ENCODE peak calls at places on chromosome 20, in ten cellular contexts. U is WTC11; X is cardiac fibroblast; Q is prostate gland; Z is epithelial cell of esophagus; O is heart right ventricle; P is heart left ventricle; D is fibroblast of the aortic adventitia; F is A549; Y is CD4-positive, alpha-beta T cell. I is an unnamed sample.

GRCh38 chr20:21028921-21029320 is 77.2 kb downstream of the LINC00237 start:
- DNase-seq in Y (no peak), F (no peak), D (no peak), U (no peak), Q (no peak), X (no peak), O (no peak), P (no peak), Z (no peak), I (no peak)

GRCh38 chr20:38119446-38119845 is 45.6 kb downstream of the TGM2 start:
- DNase-seq in P (no peak), D (no peak), O (no peak), Q (no peak), X (no peak), Z (no peak), F (no peak), U (no peak), Y (no peak), I (no peak)

GRCh38 chr20:9498322-9498721 is 16.1 kb upstream of the LAMP5 start:
- DNase-seq in F (peak; percentile 12), Z (no peak), D (peak; percentile 2), Y (no peak), O (no peak), Q (no peak), U (no peak), P (no peak), X (no peak), I (no peak)

GRCh38 chr20:17155401-17155800 is 71.4 kb upstream of the PCSK2 start:
- DNase-seq in Y (no peak), D (no peak), U (no peak), Q (no peak), Z (no peak), X (no peak), P (no peak), F (no peak), O (no peak), I (no peak)

GRCh38 chr20:17498641-17499040 is 32.5 kb downstream of the BFSP1 start:
- DNase-seq in D (no peak), F (no peak), X (no peak), O (no peak), Y (no peak), Q (no peak), U (no peak), Z (peak; percentile 3), P (no peak), I (no peak)

GRCh38 chr20:15339264-15339663 is 1001.9 kb upstream of the FLRT3 start:
- DNase-seq in F (no peak), Q (no peak), X (no peak), P (no peak), U (no peak), Y (no peak), D (no peak), Z (peak; percentile 75), O (no peak), I (no peak)

GRCh38 chr20:53162251-53162835 is 190.2 kb downstream of the TSHZ2 start:
- DNase-seq in D (peak; percentile 34), O (no peak), X (peak; percentile 51), F (peak; percentile 36), Q (peak; percentile 34), Z (peak; percentile 83), P (no peak), U (peak; percentile 29), Y (no peak), I (peak; percentile 60)

GRCh38 chr20:1214838-1215261 is 11.0 kb upstream of the RAD21L1 start:
- DNase-seq in U (no peak), Y (no peak), Z (peak; percentile 9), P (no peak), Q (no peak), O (no peak), F (no peak), X (no peak), D (no peak), I (no peak)

GRCh38 chr20:58822175-58822574 is 28.5 kb downstream of the GNAS-AS1 start:
- DNase-seq in Y (no peak), F (no peak), O (no peak), U (peak; percentile 43), Z (no peak), P (no peak), X (no peak), Q (no peak), D (no peak), I (no peak)

DNA sequence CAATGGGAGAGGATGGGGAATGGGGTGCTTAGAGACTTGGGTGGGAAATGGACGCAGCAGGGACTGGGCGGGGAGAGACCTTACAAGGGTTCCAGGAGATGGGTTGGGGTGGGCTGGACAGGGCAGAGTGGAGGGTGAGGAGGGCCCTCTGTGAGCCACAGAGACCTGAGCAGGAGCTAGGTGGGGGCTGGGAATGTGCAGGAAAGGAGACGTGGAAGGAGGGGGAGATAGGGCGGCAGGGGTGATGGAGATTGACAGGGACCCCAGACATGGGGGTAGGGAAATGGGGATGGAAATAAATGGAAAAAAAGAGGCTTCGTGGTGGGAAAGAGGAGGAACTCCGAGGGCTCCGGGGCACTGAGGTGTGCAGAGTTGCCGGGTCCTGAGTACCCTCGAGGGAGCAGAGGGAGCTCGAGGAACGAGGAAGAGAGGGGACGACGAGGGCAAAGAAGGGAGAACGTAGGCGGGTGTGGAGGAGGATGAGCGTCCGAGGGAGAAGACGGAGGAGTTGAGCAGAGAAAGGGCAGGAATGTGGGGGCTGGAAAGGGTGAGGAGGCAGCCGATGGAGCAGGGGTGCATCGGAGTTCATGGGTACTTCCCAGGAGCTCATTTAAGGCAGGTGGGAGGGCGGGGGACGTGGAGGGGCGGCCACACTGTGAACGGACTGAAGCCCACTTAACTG is 2.1 kb upstream of the CTCFL start:
- DNase-seq in Z (no peak), D (no peak), X (no peak), Q (no peak), P (no peak), U (no peak), O (no peak), F (no peak), Y (no peak), I (no peak)
- TF ChIP-seq CTCF in Z (no peak), D (no peak), X (no peak), Q (no peak), P (no peak), U (peak; percentile 44), O (no peak), F (no peak), Y (no peak), I (peak; percentile 59)

GRCh38 chr20:57024849-57025248 is 241.6 kb downstream of the BMP7 start:
- DNase-seq in Q (no peak), X (no peak), D (no peak), P (no peak), Z (no peak), F (no peak), Y (no peak), O (no peak), U (no peak), I (no peak)

GRCh38 chr20:57023007-57023406 is 243.4 kb downstream of the BMP7 start:
- DNase-seq in P (no peak), Q (no peak), U (no peak), X (no peak), O (no peak), Z (no peak), F (no peak), Y (no peak), D (no peak), I (no peak)

GRCh38 chr20:57025666-57026065 is 240.8 kb downstream of the BMP7 start:
- DNase-seq in P (no peak), Z (no peak), F (no peak), Q (no peak), D (no peak), X (no peak), U (no peak), O (no peak), Y (no peak), I (no peak)

GRCh38 chr20:57025261-57025660 is 241.2 kb downstream of the BMP7 start:
- DNase-seq in P (no peak), D (no peak), X (no peak), F (no peak), O (no peak), Q (peak; percentile 33), U (no peak), Y (no peak), Z (no peak), I (no peak)

DNA sequence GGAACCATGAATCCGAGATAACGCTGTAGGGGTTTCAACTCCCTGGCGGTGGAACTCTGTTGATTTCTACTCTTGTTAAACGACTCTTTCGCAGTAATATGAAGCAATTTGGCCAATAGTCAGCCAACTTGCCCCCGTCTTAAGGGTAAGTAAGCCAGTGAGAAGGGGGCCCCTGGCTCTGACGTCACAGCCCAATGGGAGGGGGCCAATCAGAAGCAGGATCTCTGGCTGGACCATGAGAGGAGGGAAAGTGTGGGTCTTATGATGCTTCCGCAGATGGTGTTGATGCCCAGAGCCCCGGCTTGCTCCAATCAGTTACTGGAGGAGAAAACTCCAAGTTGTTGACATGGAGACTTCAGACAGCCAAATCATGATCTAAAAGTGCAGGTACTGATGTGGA is 242.4 kb downstream of the BMP7 start:
- DNase-seq in Y (no peak), U (no peak), Q (no peak), X (no peak), D (no peak), F (no peak), O (no peak), Z (no peak), P (no peak), I (no peak)
- TF ChIP-seq CTCF in Y (no peak), U (no peak), Q (no peak), X (no peak), D (no peak), F (no peak), O (no peak), Z (no peak), P (no peak), I (no peak)

GRCh38 chr20:44576297-44576696 is 6.1 kb upstream of the PKIG start:
- DNase-seq in O (no peak), U (no peak), Q (no peak), F (peak; percentile 51), D (peak; percentile 65), Y (no peak), Z (peak; percentile 18), P (peak; percentile 50), X (peak; percentile 70), I (peak; percentile 21)
- TF ChIP-seq CTCF in O (peak; percentile 15), U (no peak), Q (no peak), F (peak; percentile 13), D (peak; percentile 40), Y (no peak), Z (no peak), P (peak; percentile 27), X (peak; percentile 42), I (peak; percentile 24)

GRCh38 chr20:36666181-36666740 is 20.3 kb upstream of the SLA2 start:
- DNase-seq in D (peak; percentile 60), Y (no peak), Q (no peak), F (peak; percentile 42), X (peak; percentile 54), U (no peak), Z (peak; percentile 45), O (no peak), P (no peak), I (no peak)
- TF ChIP-seq CTCF in D (peak; percentile 26), Y (no peak), Q (no peak), F (peak; percentile 28), X (no peak), U (no peak), Z (peak; percentile 44), O (no peak), P (no peak), I (no peak)

DNA sequence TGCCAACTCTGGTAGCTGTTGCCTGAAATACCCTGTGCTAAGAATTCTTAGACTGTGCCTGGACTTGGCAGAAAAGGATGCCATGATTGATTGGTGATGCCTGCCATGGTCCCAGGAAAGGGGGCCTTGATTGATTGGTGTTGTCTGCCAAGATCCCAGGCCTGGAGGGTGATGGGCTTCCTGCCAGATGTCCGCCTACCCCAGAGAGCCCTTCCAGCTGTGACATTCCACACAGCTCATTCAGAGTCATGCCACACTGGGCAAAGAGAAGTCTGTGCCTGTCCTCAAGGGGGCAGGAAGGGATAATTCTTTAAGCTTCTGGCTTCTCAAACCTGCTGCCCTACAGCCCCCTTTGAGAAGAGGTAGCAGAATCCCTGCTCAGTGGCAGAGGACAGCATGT is 24.6 kb downstream of the RIMS4 start:
- DNase-seq in X (peak; percentile 25), P (no peak), F (peak; percentile 39), Q (no peak), D (peak; percentile 34), U (peak; percentile 64), Z (peak; percentile 25), O (no peak), Y (no peak), I (no peak)
- TF ChIP-seq CTCF in X (no peak), P (no peak), F (peak; percentile 16), Q (no peak), D (peak; percentile 27), U (no peak), Z (no peak), O (no peak), Y (no peak), I (no peak)

I was measured in Calu3.